ENCODE peak calls at places on chromosomes 5 and 9, in four cellular contexts. One of them, this sample, is unnamed.

GRCh38 chr5:23507278-23507685 is at the start of gene PRDM9:
- DNase-seq in GM23248: peak
- DNase-seq in ovary: peak
- DNase-seq in choroid plexus epithelial cell: peak
- DNase-seq in this sample: no peak

GRCh38 chr5:120682851-120683250 is 218.8 kb downstream of the PRR16 start:
- DNase-seq in GM23248: peak
- DNase-seq in ovary: no peak
- DNase-seq in choroid plexus epithelial cell: peak
- DNase-seq in this sample: no peak

GRCh38 chr9:14391620-14392019 is 77.7 kb upstream of the NFIB start:
- DNase-seq in GM23248: no peak
- DNase-seq in ovary: no peak
- DNase-seq in choroid plexus epithelial cell: no peak
- DNase-seq in this sample: no peak

GRCh38 chr5:73380710-73381586 is 67.6 kb downstream of the FOXD1 start:
- DNase-seq in GM23248: no peak
- DNase-seq in ovary: no peak
- DNase-seq in choroid plexus epithelial cell: no peak
- DNase-seq in this sample: no peak

GRCh38 chr5:100797863-100798262 is 105.2 kb downstream of the ST8SIA4 start:
- DNase-seq in GM23248: peak
- DNase-seq in ovary: no peak
- DNase-seq in choroid plexus epithelial cell: peak
- DNase-seq in this sample: no peak

GRCh38 chr5:147887026-147887627 is 8.6 kb downstream of the SCGB3A2 start:
- DNase-seq in GM23248: peak
- DNase-seq in ovary: no peak
- DNase-seq in choroid plexus epithelial cell: peak
- DNase-seq in this sample: peak

GRCh38 chr9:29144476-29144875 is 1571.2 kb upstream of the C9orf72 start:
- DNase-seq in GM23248: no peak
- DNase-seq in ovary: no peak
- DNase-seq in choroid plexus epithelial cell: no peak
- DNase-seq in this sample: no peak

GRCh38 chr5:76007904-76008303 is 75.3 kb upstream of the SV2C start:
- DNase-seq in GM23248: no peak
- DNase-seq in ovary: no peak
- DNase-seq in choroid plexus epithelial cell: no peak
- DNase-seq in this sample: no peak

GRCh38 chr5:110824936-110825441 is 86.2 kb downstream of the SLC25A46 start:
- DNase-seq in GM23248: no peak
- DNase-seq in ovary: no peak
- DNase-seq in choroid plexus epithelial cell: no peak
- DNase-seq in this sample: no peak

GRCh38 chr9:93673271-93673843 is 97.0 kb downstream of the PHF2 start:
- DNase-seq in GM23248: peak
- DNase-seq in ovary: peak
- DNase-seq in choroid plexus epithelial cell: no peak
- DNase-seq in this sample: no peak

GRCh38 chr5:38369692-38370091 is 111.3 kb downstream of the EGFLAM start:
- DNase-seq in GM23248: no peak
- DNase-seq in ovary: no peak
- DNase-seq in choroid plexus epithelial cell: peak
- DNase-seq in this sample: no peak

GRCh38 chr9:110115341-110115820 is 92.6 kb downstream of the C9orf152 start:
- DNase-seq in GM23248: peak
- DNase-seq in ovary: no peak
- DNase-seq in choroid plexus epithelial cell: peak
- DNase-seq in this sample: no peak

GRCh38 chr5:69450116-69450515 is 35.2 kb downstream of the MARVELD2 start:
- DNase-seq in GM23248: peak
- DNase-seq in ovary: no peak
- DNase-seq in choroid plexus epithelial cell: peak
- DNase-seq in this sample: no peak

GRCh38 chr5:139190125-139190524 is 8.0 kb downstream of the SIL1 start:
- DNase-seq in GM23248: peak
- DNase-seq in ovary: no peak
- DNase-seq in choroid plexus epithelial cell: peak
- DNase-seq in this sample: no peak

GRCh38 chr5:74040065-74040551 is 414.1 kb downstream of the ARHGEF28 start:
- DNase-seq in GM23248: peak
- DNase-seq in ovary: peak
- DNase-seq in choroid plexus epithelial cell: peak
- DNase-seq in this sample: no peak

GRCh38 chr5:19739691-19740090 is 248.3 kb downstream of the CDH18 start:
- DNase-seq in GM23248: no peak
- DNase-seq in ovary: no peak
- DNase-seq in choroid plexus epithelial cell: no peak
- DNase-seq in this sample: no peak

GRCh38 chr5:92144824-92145223 is 761.7 kb upstream of the ARRDC3 start:
- DNase-seq in GM23248: no peak
- DNase-seq in ovary: no peak
- DNase-seq in choroid plexus epithelial cell: no peak
- DNase-seq in this sample: no peak

GRCh38 chr5:7805379-7805778 is 45.6 kb downstream of the CFAP90 start:
- DNase-seq in GM23248: peak
- DNase-seq in ovary: no peak
- DNase-seq in choroid plexus epithelial cell: peak
- DNase-seq in this sample: no peak

GRCh38 chr9:86695904-86696424 is 251.3 kb downstream of the GAS1 start:
- DNase-seq in GM23248: peak
- DNase-seq in ovary: no peak
- DNase-seq in choroid plexus epithelial cell: no peak
- DNase-seq in this sample: no peak

GRCh38 chr9:135165003-135165711 is 77.7 kb downstream of the OLFM1 start:
- DNase-seq in GM23248: no peak
- DNase-seq in ovary: no peak
- DNase-seq in choroid plexus epithelial cell: no peak
- DNase-seq in this sample: no peak

GRCh38 chr9:135166566-135166965 is 79.1 kb downstream of the OLFM1 start:
- DNase-seq in GM23248: no peak
- DNase-seq in ovary: no peak
- DNase-seq in choroid plexus epithelial cell: no peak
- DNase-seq in this sample: no peak

GRCh38 chr9:135165756-135166519 is 78.5 kb downstream of the OLFM1 start:
- DNase-seq in GM23248: no peak
- DNase-seq in ovary: no peak
- DNase-seq in choroid plexus epithelial cell: no peak
- DNase-seq in this sample: no peak

GRCh38 chr9:135164036-135164435 is 76.6 kb downstream of the OLFM1 start:
- DNase-seq in GM23248: no peak
- DNase-seq in ovary: no peak
- DNase-seq in choroid plexus epithelial cell: no peak
- DNase-seq in this sample: no peak

DNA sequence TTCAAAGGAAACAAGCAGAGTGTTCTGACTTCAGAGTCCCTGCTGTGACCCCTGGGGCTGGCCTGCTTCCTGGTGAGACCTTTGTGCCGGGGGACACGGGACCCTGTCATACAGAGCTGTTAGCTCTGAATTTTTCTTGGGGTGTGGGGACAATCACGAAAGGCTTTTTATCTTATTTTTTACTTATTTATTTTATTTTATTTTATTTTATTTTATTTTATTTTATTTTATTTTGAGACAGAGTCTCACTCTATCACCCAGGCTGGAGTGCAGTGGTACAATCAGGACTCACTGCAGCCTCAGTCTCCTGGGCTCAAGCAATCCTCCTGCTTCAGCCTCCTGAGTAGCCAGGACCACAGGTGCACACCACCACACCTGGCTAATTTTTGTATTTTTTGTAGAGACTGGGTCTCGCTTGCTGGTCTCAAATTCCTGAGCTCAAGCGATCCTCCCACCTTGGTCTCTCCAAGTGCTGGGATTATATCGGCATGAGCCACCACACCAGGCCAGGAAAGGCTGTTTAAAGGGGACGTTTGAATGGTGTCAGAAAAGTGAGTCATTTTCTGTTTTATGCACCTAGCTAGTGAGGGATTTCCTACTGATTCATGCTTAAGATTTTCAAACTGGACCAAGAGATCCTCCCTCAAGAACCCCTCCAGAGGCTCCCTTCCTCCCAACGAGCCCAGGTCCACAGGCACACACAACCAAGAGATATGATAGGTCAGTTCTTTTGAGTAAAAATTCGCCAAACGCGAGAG is 75.7 kb downstream of the OLFM1 start:
- DNase-seq in GM23248: no peak
- DNase-seq in ovary: no peak
- DNase-seq in choroid plexus epithelial cell: no peak
- DNase-seq in this sample: no peak
- H3K4me3 ChIP-seq in GM23248: no peak
- H3K4me3 ChIP-seq in ovary: no peak
- H3K4me3 ChIP-seq in choroid plexus epithelial cell: no peak
- H3K4me3 ChIP-seq in this sample: no peak

DNA sequence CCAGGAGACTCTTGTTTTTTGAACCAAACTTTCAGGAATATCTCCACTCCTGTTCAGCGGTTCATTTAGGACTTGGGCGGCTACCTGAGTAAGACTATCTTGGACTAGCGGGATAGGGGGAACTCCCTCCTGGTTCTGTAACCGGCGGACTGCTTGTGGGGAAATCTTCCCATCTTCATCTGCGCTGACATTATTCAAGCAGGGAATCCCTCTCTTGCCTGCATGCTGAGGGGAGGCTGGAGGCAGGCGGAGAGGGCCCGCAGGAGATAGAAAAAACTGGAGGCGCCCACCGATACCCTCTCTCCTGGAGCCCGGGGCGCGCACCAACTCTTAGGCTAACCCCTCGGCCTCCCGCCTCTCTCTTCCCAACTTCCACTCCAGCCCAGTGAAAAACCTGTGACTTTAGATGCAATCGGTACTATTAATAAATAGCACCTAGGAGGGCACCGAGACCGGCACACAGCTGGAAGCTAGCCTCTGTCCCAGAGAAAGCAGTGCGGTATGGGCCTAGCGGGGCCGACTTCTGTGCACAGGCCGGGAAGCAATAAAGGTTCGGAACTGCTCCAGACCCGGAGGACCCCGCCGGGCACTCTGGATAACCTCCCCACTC is 1.7 kb downstream of the EFNA5 start:
- DNase-seq in GM23248: peak
- DNase-seq in ovary: no peak
- DNase-seq in choroid plexus epithelial cell: peak
- DNase-seq in this sample: no peak
- H3K4me3 ChIP-seq in GM23248: peak
- H3K4me3 ChIP-seq in ovary: peak
- H3K4me3 ChIP-seq in choroid plexus epithelial cell: peak
- H3K4me3 ChIP-seq in this sample: no peak

DNA sequence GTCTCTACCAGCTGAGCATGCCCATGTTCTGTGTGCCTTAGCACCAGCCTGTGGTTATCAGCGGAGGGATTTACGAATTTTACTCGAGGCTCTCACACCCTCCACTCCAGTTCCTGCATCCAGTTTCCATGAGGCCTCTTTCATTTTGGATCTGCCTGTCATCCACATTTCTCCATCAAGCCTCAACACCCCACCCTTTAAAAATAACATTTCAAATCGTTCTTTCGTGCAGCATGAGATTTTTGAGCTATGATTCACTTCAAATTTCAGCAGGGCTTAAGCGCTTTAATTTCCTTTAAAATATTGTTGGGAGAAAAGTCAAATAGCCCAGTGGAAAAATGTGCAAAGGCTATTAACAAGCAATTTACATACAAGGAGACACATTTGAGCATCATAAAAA is 103.1 kb downstream of the MSX2 start:
- DNase-seq in GM23248: peak
- DNase-seq in ovary: no peak
- DNase-seq in choroid plexus epithelial cell: peak
- DNase-seq in this sample: no peak
- H3K4me3 ChIP-seq in GM23248: no peak
- H3K4me3 ChIP-seq in ovary: no peak
- H3K4me3 ChIP-seq in choroid plexus epithelial cell: no peak
- H3K4me3 ChIP-seq in this sample: no peak

GRCh38 chr9:124017929-124018730 is 6.6 kb downstream of the LHX2 start:
- DNase-seq in GM23248: no peak
- DNase-seq in ovary: no peak
- DNase-seq in choroid plexus epithelial cell: no peak
- DNase-seq in this sample: no peak
- H3K4me3 ChIP-seq in GM23248: peak
- H3K4me3 ChIP-seq in ovary: no peak
- H3K4me3 ChIP-seq in choroid plexus epithelial cell: no peak
- H3K4me3 ChIP-seq in this sample: no peak

GRCh38 chr5:134464988-134465855 is 53.5 kb upstream of the CDKN2AIPNL start:
- DNase-seq in GM23248: no peak
- DNase-seq in ovary: peak
- DNase-seq in choroid plexus epithelial cell: no peak
- DNase-seq in this sample: no peak

GRCh38 chr5:134465856-134466240 is 54.2 kb upstream of the CDKN2AIPNL start:
- DNase-seq in GM23248: peak
- DNase-seq in ovary: peak
- DNase-seq in choroid plexus epithelial cell: peak
- DNase-seq in this sample: no peak

GRCh38 chr5:134467231-134467630 is 55.5 kb upstream of the CDKN2AIPNL start:
- DNase-seq in GM23248: no peak
- DNase-seq in ovary: no peak
- DNase-seq in choroid plexus epithelial cell: no peak
- DNase-seq in this sample: no peak

GRCh38 chr5:134463991-134464760 is 52.5 kb upstream of the CDKN2AIPNL start:
- DNase-seq in GM23248: peak
- DNase-seq in ovary: no peak
- DNase-seq in choroid plexus epithelial cell: peak
- DNase-seq in this sample: no peak

DNA sequence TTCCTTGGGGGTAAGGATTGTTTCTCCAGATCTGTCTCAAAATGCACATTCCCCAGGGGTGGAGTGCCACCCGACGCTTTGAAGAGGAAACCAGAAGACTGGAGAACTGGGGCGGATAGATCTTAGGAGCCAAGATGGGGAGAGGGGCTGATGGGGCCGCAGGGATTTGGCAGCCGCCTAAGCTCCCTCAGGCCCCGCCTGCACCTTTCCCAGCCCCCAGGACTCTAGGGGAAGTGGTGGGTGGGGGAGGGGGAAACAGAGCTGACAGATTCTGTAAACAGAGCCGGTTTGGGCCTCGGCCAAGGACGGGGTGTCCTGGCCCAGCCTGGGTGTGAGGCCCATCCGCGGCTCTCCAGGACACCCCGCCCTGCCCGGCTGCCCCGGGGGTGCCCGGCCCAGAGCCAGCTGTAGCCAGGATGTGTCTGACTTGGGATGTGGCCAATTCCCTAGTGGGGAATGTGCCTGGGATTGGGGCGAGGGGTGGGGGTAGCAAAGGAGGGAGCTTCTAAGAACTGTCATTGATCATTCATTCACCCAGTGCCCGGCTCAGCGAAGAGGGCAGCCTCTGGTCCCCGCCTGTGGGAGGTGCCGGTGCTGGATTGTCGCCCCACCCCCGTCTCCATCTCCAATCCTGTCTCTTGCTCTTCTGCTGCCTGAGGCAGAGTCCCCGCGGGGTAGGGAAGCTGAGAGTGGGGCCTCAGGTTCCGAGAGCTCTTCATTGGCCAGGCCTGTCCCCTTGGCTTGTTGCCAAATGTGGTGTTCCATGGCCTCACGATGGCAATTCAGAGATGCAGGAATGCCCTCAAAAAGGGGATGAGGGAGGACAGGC is 54.8 kb upstream of the CDKN2AIPNL start:
- DNase-seq in GM23248: peak
- DNase-seq in ovary: peak
- DNase-seq in choroid plexus epithelial cell: peak
- DNase-seq in this sample: no peak
- H3K4me3 ChIP-seq in GM23248: peak
- H3K4me3 ChIP-seq in ovary: peak
- H3K4me3 ChIP-seq in choroid plexus epithelial cell: peak
- H3K4me3 ChIP-seq in this sample: no peak